ENCODE peak calls at places on chromosomes 1 and 21, in eight cellular contexts. One of them, this sample, is unnamed.

GRCh38 chr1:33902486-33903209 is 38.8 kb downstream of the HMGB4 start:
- DNase-seq in osteocyte: peak
- DNase-seq in NCI-H1105: no peak
- DNase-seq in heart left ventricle: no peak
- DNase-seq in activated CD4-positive, CD25-positive, alpha-beta regulatory T cell treated with anti-CD3 and anti-CD28 coated beads, Interleukin-2, amount 50 U/mL, for 72 hours: no peak
- DNase-seq in activated gamma-delta T cell treated with anti-CD3 and anti-CD28 coated beads, Interleukin-2, amount 50 U/mL, for 16 hours: no peak
- DNase-seq in glutamatergic neuron: no peak
- DNase-seq in Caco-2: no peak
- DNase-seq in this sample: peak

GRCh38 chr21:29372063-29372802 is 73.5 kb downstream of the BACH1 start:
- DNase-seq in osteocyte: no peak
- DNase-seq in NCI-H1105: peak
- DNase-seq in heart left ventricle: peak
- DNase-seq in activated CD4-positive, CD25-positive, alpha-beta regulatory T cell treated with anti-CD3 and anti-CD28 coated beads, Interleukin-2, amount 50 U/mL, for 72 hours: peak
- DNase-seq in activated gamma-delta T cell treated with anti-CD3 and anti-CD28 coated beads, Interleukin-2, amount 50 U/mL, for 16 hours: peak
- DNase-seq in glutamatergic neuron: no peak
- DNase-seq in Caco-2: peak
- DNase-seq in this sample: peak

GRCh38 chr1:93844262-93845045 is 34.6 kb downstream of the DNTTIP2 start:
- DNase-seq in osteocyte: no peak
- DNase-seq in NCI-H1105: peak
- DNase-seq in heart left ventricle: peak
- DNase-seq in activated CD4-positive, CD25-positive, alpha-beta regulatory T cell treated with anti-CD3 and anti-CD28 coated beads, Interleukin-2, amount 50 U/mL, for 72 hours: no peak
- DNase-seq in activated gamma-delta T cell treated with anti-CD3 and anti-CD28 coated beads, Interleukin-2, amount 50 U/mL, for 16 hours: peak
- DNase-seq in glutamatergic neuron: no peak
- DNase-seq in Caco-2: peak
- DNase-seq in this sample: peak

GRCh38 chr1:169100208-169100882 is 6.1 kb upstream of the ATP1B1 start:
- DNase-seq in osteocyte: no peak
- DNase-seq in NCI-H1105: no peak
- DNase-seq in heart left ventricle: no peak
- DNase-seq in activated CD4-positive, CD25-positive, alpha-beta regulatory T cell treated with anti-CD3 and anti-CD28 coated beads, Interleukin-2, amount 50 U/mL, for 72 hours: no peak
- DNase-seq in activated gamma-delta T cell treated with anti-CD3 and anti-CD28 coated beads, Interleukin-2, amount 50 U/mL, for 16 hours: no peak
- DNase-seq in glutamatergic neuron: no peak
- DNase-seq in Caco-2: no peak
- DNase-seq in this sample: no peak

GRCh38 chr1:33661791-33662190 is 189.3 kb downstream of the ZSCAN20 start:
- DNase-seq in osteocyte: no peak
- DNase-seq in NCI-H1105: peak
- DNase-seq in heart left ventricle: no peak
- DNase-seq in activated CD4-positive, CD25-positive, alpha-beta regulatory T cell treated with anti-CD3 and anti-CD28 coated beads, Interleukin-2, amount 50 U/mL, for 72 hours: no peak
- DNase-seq in activated gamma-delta T cell treated with anti-CD3 and anti-CD28 coated beads, Interleukin-2, amount 50 U/mL, for 16 hours: no peak
- DNase-seq in glutamatergic neuron: no peak
- DNase-seq in Caco-2: no peak
- DNase-seq in this sample: no peak

GRCh38 chr1:54260810-54261209 is 60.8 kb downstream of the MRPL37 start:
- DNase-seq in osteocyte: no peak
- DNase-seq in NCI-H1105: no peak
- DNase-seq in heart left ventricle: no peak
- DNase-seq in activated CD4-positive, CD25-positive, alpha-beta regulatory T cell treated with anti-CD3 and anti-CD28 coated beads, Interleukin-2, amount 50 U/mL, for 72 hours: no peak
- DNase-seq in activated gamma-delta T cell treated with anti-CD3 and anti-CD28 coated beads, Interleukin-2, amount 50 U/mL, for 16 hours: no peak
- DNase-seq in glutamatergic neuron: no peak
- DNase-seq in Caco-2: no peak
- DNase-seq in this sample: no peak

GRCh38 chr1:27070390-27071048 is 57.9 kb upstream of the TENT5B start:
- DNase-seq in osteocyte: no peak
- DNase-seq in NCI-H1105: no peak
- DNase-seq in heart left ventricle: no peak
- DNase-seq in activated CD4-positive, CD25-positive, alpha-beta regulatory T cell treated with anti-CD3 and anti-CD28 coated beads, Interleukin-2, amount 50 U/mL, for 72 hours: no peak
- DNase-seq in activated gamma-delta T cell treated with anti-CD3 and anti-CD28 coated beads, Interleukin-2, amount 50 U/mL, for 16 hours: no peak
- DNase-seq in glutamatergic neuron: peak
- DNase-seq in Caco-2: no peak
- DNase-seq in this sample: no peak

GRCh38 chr21:45084121-45084520 is 9.7 kb downstream of the ADARB1 start:
- DNase-seq in osteocyte: no peak
- DNase-seq in NCI-H1105: no peak
- DNase-seq in heart left ventricle: no peak
- DNase-seq in activated CD4-positive, CD25-positive, alpha-beta regulatory T cell treated with anti-CD3 and anti-CD28 coated beads, Interleukin-2, amount 50 U/mL, for 72 hours: no peak
- DNase-seq in activated gamma-delta T cell treated with anti-CD3 and anti-CD28 coated beads, Interleukin-2, amount 50 U/mL, for 16 hours: no peak
- DNase-seq in glutamatergic neuron: no peak
- DNase-seq in Caco-2: no peak
- DNase-seq in this sample: no peak

GRCh38 chr1:235999259-235999925 is 65.5 kb downstream of the NID1 start:
- DNase-seq in osteocyte: no peak
- DNase-seq in NCI-H1105: no peak
- DNase-seq in heart left ventricle: peak
- DNase-seq in activated CD4-positive, CD25-positive, alpha-beta regulatory T cell treated with anti-CD3 and anti-CD28 coated beads, Interleukin-2, amount 50 U/mL, for 72 hours: peak
- DNase-seq in activated gamma-delta T cell treated with anti-CD3 and anti-CD28 coated beads, Interleukin-2, amount 50 U/mL, for 16 hours: peak
- DNase-seq in glutamatergic neuron: no peak
- DNase-seq in Caco-2: no peak
- DNase-seq in this sample: no peak

GRCh38 chr1:230382060-230382491 is 44.1 kb downstream of the PGBD5 start:
- DNase-seq in osteocyte: no peak
- DNase-seq in NCI-H1105: no peak
- DNase-seq in heart left ventricle: no peak
- DNase-seq in activated CD4-positive, CD25-positive, alpha-beta regulatory T cell treated with anti-CD3 and anti-CD28 coated beads, Interleukin-2, amount 50 U/mL, for 72 hours: no peak
- DNase-seq in activated gamma-delta T cell treated with anti-CD3 and anti-CD28 coated beads, Interleukin-2, amount 50 U/mL, for 16 hours: no peak
- DNase-seq in glutamatergic neuron: no peak
- DNase-seq in Caco-2: peak
- DNase-seq in this sample: no peak

GRCh38 chr21:37655601-37656300 is 260.5 kb downstream of the KCNJ6 start:
- DNase-seq in osteocyte: peak
- DNase-seq in NCI-H1105: no peak
- DNase-seq in heart left ventricle: no peak
- DNase-seq in activated CD4-positive, CD25-positive, alpha-beta regulatory T cell treated with anti-CD3 and anti-CD28 coated beads, Interleukin-2, amount 50 U/mL, for 72 hours: no peak
- DNase-seq in activated gamma-delta T cell treated with anti-CD3 and anti-CD28 coated beads, Interleukin-2, amount 50 U/mL, for 16 hours: no peak
- DNase-seq in glutamatergic neuron: no peak
- DNase-seq in Caco-2: no peak
- DNase-seq in this sample: no peak

GRCh38 chr21:43600642-43601397 is 58.5 kb downstream of the HSF2BP start:
- DNase-seq in osteocyte: no peak
- DNase-seq in NCI-H1105: peak
- DNase-seq in heart left ventricle: no peak
- DNase-seq in activated CD4-positive, CD25-positive, alpha-beta regulatory T cell treated with anti-CD3 and anti-CD28 coated beads, Interleukin-2, amount 50 U/mL, for 72 hours: no peak
- DNase-seq in activated gamma-delta T cell treated with anti-CD3 and anti-CD28 coated beads, Interleukin-2, amount 50 U/mL, for 16 hours: no peak
- DNase-seq in glutamatergic neuron: no peak
- DNase-seq in Caco-2: no peak
- DNase-seq in this sample: no peak

GRCh38 chr1:8162168-8162567 is 136.1 kb upstream of the ERRFI1 start:
- DNase-seq in osteocyte: no peak
- DNase-seq in NCI-H1105: no peak
- DNase-seq in heart left ventricle: no peak
- DNase-seq in activated CD4-positive, CD25-positive, alpha-beta regulatory T cell treated with anti-CD3 and anti-CD28 coated beads, Interleukin-2, amount 50 U/mL, for 72 hours: no peak
- DNase-seq in activated gamma-delta T cell treated with anti-CD3 and anti-CD28 coated beads, Interleukin-2, amount 50 U/mL, for 16 hours: no peak
- DNase-seq in glutamatergic neuron: no peak
- DNase-seq in Caco-2: no peak
- DNase-seq in this sample: no peak

GRCh38 chr1:37042506-37042905 is 8.2 kb upstream of the GRIK3 start:
- DNase-seq in osteocyte: no peak
- DNase-seq in NCI-H1105: no peak
- DNase-seq in heart left ventricle: no peak
- DNase-seq in activated CD4-positive, CD25-positive, alpha-beta regulatory T cell treated with anti-CD3 and anti-CD28 coated beads, Interleukin-2, amount 50 U/mL, for 72 hours: no peak
- DNase-seq in activated gamma-delta T cell treated with anti-CD3 and anti-CD28 coated beads, Interleukin-2, amount 50 U/mL, for 16 hours: no peak
- DNase-seq in glutamatergic neuron: no peak
- DNase-seq in Caco-2: no peak
- DNase-seq in this sample: no peak

GRCh38 chr1:170807432-170807831 is 127.9 kb upstream of the MROH9 start:
- DNase-seq in osteocyte: no peak
- DNase-seq in NCI-H1105: no peak
- DNase-seq in heart left ventricle: no peak
- DNase-seq in activated CD4-positive, CD25-positive, alpha-beta regulatory T cell treated with anti-CD3 and anti-CD28 coated beads, Interleukin-2, amount 50 U/mL, for 72 hours: no peak
- DNase-seq in activated gamma-delta T cell treated with anti-CD3 and anti-CD28 coated beads, Interleukin-2, amount 50 U/mL, for 16 hours: no peak
- DNase-seq in glutamatergic neuron: no peak
- DNase-seq in Caco-2: no peak
- DNase-seq in this sample: no peak

GRCh38 chr1:66605419-66605997 is 71.6 kb downstream of the SGIP1 start:
- DNase-seq in osteocyte: no peak
- DNase-seq in NCI-H1105: no peak
- DNase-seq in heart left ventricle: no peak
- DNase-seq in activated CD4-positive, CD25-positive, alpha-beta regulatory T cell treated with anti-CD3 and anti-CD28 coated beads, Interleukin-2, amount 50 U/mL, for 72 hours: no peak
- DNase-seq in activated gamma-delta T cell treated with anti-CD3 and anti-CD28 coated beads, Interleukin-2, amount 50 U/mL, for 16 hours: no peak
- DNase-seq in glutamatergic neuron: no peak
- DNase-seq in Caco-2: no peak
- DNase-seq in this sample: no peak

GRCh38 chr1:90046635-90047034 is 51.7 kb downstream of the ZNF326 start:
- DNase-seq in osteocyte: no peak
- DNase-seq in NCI-H1105: no peak
- DNase-seq in heart left ventricle: no peak
- DNase-seq in activated CD4-positive, CD25-positive, alpha-beta regulatory T cell treated with anti-CD3 and anti-CD28 coated beads, Interleukin-2, amount 50 U/mL, for 72 hours: no peak
- DNase-seq in activated gamma-delta T cell treated with anti-CD3 and anti-CD28 coated beads, Interleukin-2, amount 50 U/mL, for 16 hours: no peak
- DNase-seq in glutamatergic neuron: no peak
- DNase-seq in Caco-2: no peak
- DNase-seq in this sample: no peak

GRCh38 chr1:166972193-166972592 is 3.1 kb downstream of the ILDR2 start:
- DNase-seq in osteocyte: no peak
- DNase-seq in NCI-H1105: peak
- DNase-seq in heart left ventricle: no peak
- DNase-seq in activated CD4-positive, CD25-positive, alpha-beta regulatory T cell treated with anti-CD3 and anti-CD28 coated beads, Interleukin-2, amount 50 U/mL, for 72 hours: no peak
- DNase-seq in activated gamma-delta T cell treated with anti-CD3 and anti-CD28 coated beads, Interleukin-2, amount 50 U/mL, for 16 hours: no peak
- DNase-seq in glutamatergic neuron: no peak
- DNase-seq in Caco-2: no peak
- DNase-seq in this sample: peak

GRCh38 chr1:22949807-22950462 is 22.7 kb downstream of the LACTBL1 start:
- DNase-seq in osteocyte: no peak
- DNase-seq in NCI-H1105: no peak
- DNase-seq in heart left ventricle: no peak
- DNase-seq in activated CD4-positive, CD25-positive, alpha-beta regulatory T cell treated with anti-CD3 and anti-CD28 coated beads, Interleukin-2, amount 50 U/mL, for 72 hours: no peak
- DNase-seq in activated gamma-delta T cell treated with anti-CD3 and anti-CD28 coated beads, Interleukin-2, amount 50 U/mL, for 16 hours: no peak
- DNase-seq in glutamatergic neuron: no peak
- DNase-seq in Caco-2: no peak
- DNase-seq in this sample: peak

GRCh38 chr1:86648255-86648654 is 56.1 kb upstream of the SH3GLB1 start:
- DNase-seq in osteocyte: no peak
- DNase-seq in NCI-H1105: peak
- DNase-seq in heart left ventricle: no peak
- DNase-seq in activated CD4-positive, CD25-positive, alpha-beta regulatory T cell treated with anti-CD3 and anti-CD28 coated beads, Interleukin-2, amount 50 U/mL, for 72 hours: no peak
- DNase-seq in activated gamma-delta T cell treated with anti-CD3 and anti-CD28 coated beads, Interleukin-2, amount 50 U/mL, for 16 hours: no peak
- DNase-seq in glutamatergic neuron: no peak
- DNase-seq in Caco-2: no peak
- DNase-seq in this sample: no peak

GRCh38 chr21:32844653-32845443 is 73.3 kb upstream of the PAXBP1 start:
- DNase-seq in osteocyte: no peak
- DNase-seq in NCI-H1105: no peak
- DNase-seq in heart left ventricle: no peak
- DNase-seq in activated CD4-positive, CD25-positive, alpha-beta regulatory T cell treated with anti-CD3 and anti-CD28 coated beads, Interleukin-2, amount 50 U/mL, for 72 hours: no peak
- DNase-seq in activated gamma-delta T cell treated with anti-CD3 and anti-CD28 coated beads, Interleukin-2, amount 50 U/mL, for 16 hours: no peak
- DNase-seq in glutamatergic neuron: no peak
- DNase-seq in Caco-2: no peak
- DNase-seq in this sample: no peak

GRCh38 chr1:35763211-35763610 is 6.6 kb downstream of the CLSPN start:
- DNase-seq in osteocyte: no peak
- DNase-seq in NCI-H1105: no peak
- DNase-seq in heart left ventricle: no peak
- DNase-seq in activated CD4-positive, CD25-positive, alpha-beta regulatory T cell treated with anti-CD3 and anti-CD28 coated beads, Interleukin-2, amount 50 U/mL, for 72 hours: no peak
- DNase-seq in activated gamma-delta T cell treated with anti-CD3 and anti-CD28 coated beads, Interleukin-2, amount 50 U/mL, for 16 hours: no peak
- DNase-seq in glutamatergic neuron: no peak
- DNase-seq in Caco-2: no peak
- DNase-seq in this sample: no peak

GRCh38 chr1:112544753-112545152 is 36.0 kb downstream of the WNT2B start:
- DNase-seq in osteocyte: no peak
- DNase-seq in NCI-H1105: no peak
- DNase-seq in heart left ventricle: no peak
- DNase-seq in activated CD4-positive, CD25-positive, alpha-beta regulatory T cell treated with anti-CD3 and anti-CD28 coated beads, Interleukin-2, amount 50 U/mL, for 72 hours: no peak
- DNase-seq in activated gamma-delta T cell treated with anti-CD3 and anti-CD28 coated beads, Interleukin-2, amount 50 U/mL, for 16 hours: no peak
- DNase-seq in glutamatergic neuron: no peak
- DNase-seq in Caco-2: no peak
- DNase-seq in this sample: no peak

GRCh38 chr1:91619881-91620280 is 119.2 kb downstream of the CDC7 start:
- DNase-seq in osteocyte: no peak
- DNase-seq in NCI-H1105: no peak
- DNase-seq in heart left ventricle: no peak
- DNase-seq in activated CD4-positive, CD25-positive, alpha-beta regulatory T cell treated with anti-CD3 and anti-CD28 coated beads, Interleukin-2, amount 50 U/mL, for 72 hours: no peak
- DNase-seq in activated gamma-delta T cell treated with anti-CD3 and anti-CD28 coated beads, Interleukin-2, amount 50 U/mL, for 16 hours: no peak
- DNase-seq in glutamatergic neuron: no peak
- DNase-seq in Caco-2: no peak
- DNase-seq in this sample: no peak

GRCh38 chr1:156684227-156684782 is 7.1 kb upstream of the NES start:
- DNase-seq in osteocyte: no peak
- DNase-seq in NCI-H1105: no peak
- DNase-seq in heart left ventricle: no peak
- DNase-seq in activated CD4-positive, CD25-positive, alpha-beta regulatory T cell treated with anti-CD3 and anti-CD28 coated beads, Interleukin-2, amount 50 U/mL, for 72 hours: no peak
- DNase-seq in activated gamma-delta T cell treated with anti-CD3 and anti-CD28 coated beads, Interleukin-2, amount 50 U/mL, for 16 hours: no peak
- DNase-seq in glutamatergic neuron: no peak
- DNase-seq in Caco-2: no peak
- DNase-seq in this sample: no peak

GRCh38 chr1:3170566-3171453 is 101.8 kb downstream of the PRDM16 start:
- DNase-seq in osteocyte: no peak
- DNase-seq in NCI-H1105: peak
- DNase-seq in heart left ventricle: peak
- DNase-seq in activated CD4-positive, CD25-positive, alpha-beta regulatory T cell treated with anti-CD3 and anti-CD28 coated beads, Interleukin-2, amount 50 U/mL, for 72 hours: no peak
- DNase-seq in activated gamma-delta T cell treated with anti-CD3 and anti-CD28 coated beads, Interleukin-2, amount 50 U/mL, for 16 hours: no peak
- DNase-seq in glutamatergic neuron: no peak
- DNase-seq in Caco-2: no peak
- DNase-seq in this sample: peak

GRCh38 chr1:207799989-207800648 is 48.3 kb downstream of the CD46 start:
- DNase-seq in osteocyte: peak
- DNase-seq in NCI-H1105: no peak
- DNase-seq in heart left ventricle: no peak
- DNase-seq in activated CD4-positive, CD25-positive, alpha-beta regulatory T cell treated with anti-CD3 and anti-CD28 coated beads, Interleukin-2, amount 50 U/mL, for 72 hours: no peak
- DNase-seq in activated gamma-delta T cell treated with anti-CD3 and anti-CD28 coated beads, Interleukin-2, amount 50 U/mL, for 16 hours: no peak
- DNase-seq in glutamatergic neuron: no peak
- DNase-seq in Caco-2: no peak
- DNase-seq in this sample: no peak

GRCh38 chr1:235864965-235865525 is 1.7 kb downstream of the LYST start:
- DNase-seq in osteocyte: no peak
- DNase-seq in NCI-H1105: no peak
- DNase-seq in heart left ventricle: no peak
- DNase-seq in activated CD4-positive, CD25-positive, alpha-beta regulatory T cell treated with anti-CD3 and anti-CD28 coated beads, Interleukin-2, amount 50 U/mL, for 72 hours: no peak
- DNase-seq in activated gamma-delta T cell treated with anti-CD3 and anti-CD28 coated beads, Interleukin-2, amount 50 U/mL, for 16 hours: no peak
- DNase-seq in glutamatergic neuron: no peak
- DNase-seq in Caco-2: no peak
- DNase-seq in this sample: no peak

GRCh38 chr1:151130837-151131586 is 15.4 kb downstream of the SEMA6C start:
- DNase-seq in osteocyte: no peak
- DNase-seq in NCI-H1105: no peak
- DNase-seq in heart left ventricle: peak
- DNase-seq in activated CD4-positive, CD25-positive, alpha-beta regulatory T cell treated with anti-CD3 and anti-CD28 coated beads, Interleukin-2, amount 50 U/mL, for 72 hours: peak
- DNase-seq in activated gamma-delta T cell treated with anti-CD3 and anti-CD28 coated beads, Interleukin-2, amount 50 U/mL, for 16 hours: peak
- DNase-seq in glutamatergic neuron: peak
- DNase-seq in Caco-2: peak
- DNase-seq in this sample: peak

GRCh38 chr1:214446772-214447556 is 104.4 kb downstream of the PTPN14 start:
- DNase-seq in osteocyte: no peak
- DNase-seq in NCI-H1105: no peak
- DNase-seq in heart left ventricle: no peak
- DNase-seq in activated CD4-positive, CD25-positive, alpha-beta regulatory T cell treated with anti-CD3 and anti-CD28 coated beads, Interleukin-2, amount 50 U/mL, for 72 hours: no peak
- DNase-seq in activated gamma-delta T cell treated with anti-CD3 and anti-CD28 coated beads, Interleukin-2, amount 50 U/mL, for 16 hours: no peak
- DNase-seq in glutamatergic neuron: no peak
- DNase-seq in Caco-2: peak
- DNase-seq in this sample: no peak

This sample was measured in NCI-H1092.